ENCODE peak calls at places on chromosomes 16 and 17, in seven cellular contexts. One of them, this sample, is unnamed.
A peak's percentile ranks its signal among the peaks of the same experiment; 100 is the strongest.

GRCh38 chr16:65644821-65645220 is 523.0 kb upstream of the CDH11 start:
- DNase-seq in thoracic aorta: no peak
- DNase-seq in cardiac muscle cell: no peak
- DNase-seq in aorta: no peak
- DNase-seq in psoas muscle: no peak
- DNase-seq in heart left ventricle: no peak
- DNase-seq in fibroblast of lung: no peak
- DNase-seq in this sample: no peak

GRCh38 chr17:47745037-47745380 is 12.0 kb downstream of the TBX21 start:
- DNase-seq in fibroblast of lung: no peak
- DNase-seq in aorta: no peak
- DNase-seq in cardiac muscle cell: no peak
- DNase-seq in psoas muscle: no peak
- DNase-seq in thoracic aorta: no peak
- DNase-seq in heart left ventricle: no peak
- DNase-seq in this sample: no peak

GRCh38 chr16:24005577-24005976 is 169.8 kb downstream of the PRKCB start:
- DNase-seq in thoracic aorta: no peak
- DNase-seq in aorta: no peak
- DNase-seq in cardiac muscle cell: no peak
- DNase-seq in psoas muscle: no peak
- DNase-seq in heart left ventricle: no peak
- DNase-seq in fibroblast of lung: no peak
- DNase-seq in this sample: no peak

GRCh38 chr17:79537061-79537460 is 73.8 kb downstream of the RBFOX3 start:
- DNase-seq in thoracic aorta: no peak
- DNase-seq in fibroblast of lung: no peak
- DNase-seq in aorta: peak; percentile 4
- DNase-seq in heart left ventricle: no peak
- DNase-seq in cardiac muscle cell: no peak
- DNase-seq in psoas muscle: no peak
- DNase-seq in this sample: no peak

GRCh38 chr16:15829460-15829859 is 27.4 kb downstream of the MYH11 start:
- DNase-seq in cardiac muscle cell: peak; percentile 45
- DNase-seq in heart left ventricle: peak; percentile 65
- DNase-seq in psoas muscle: peak; percentile 24
- DNase-seq in aorta: peak; percentile 89
- DNase-seq in thoracic aorta: peak; percentile 62
- DNase-seq in fibroblast of lung: peak; percentile 89
- DNase-seq in this sample: no peak

GRCh38 chr16:643050-643368 is 1.4 kb downstream of the MCRIP2 start:
- DNase-seq in psoas muscle: no peak
- DNase-seq in thoracic aorta: no peak
- DNase-seq in cardiac muscle cell: no peak
- DNase-seq in aorta: no peak
- DNase-seq in heart left ventricle: no peak
- DNase-seq in fibroblast of lung: no peak
- DNase-seq in this sample: no peak

GRCh38 chr17:55674107-55674506 is 48.6 kb downstream of the TMEM100 start:
- DNase-seq in heart left ventricle: no peak
- DNase-seq in aorta: no peak
- DNase-seq in fibroblast of lung: peak; percentile 48
- DNase-seq in thoracic aorta: no peak
- DNase-seq in psoas muscle: no peak
- DNase-seq in cardiac muscle cell: no peak
- DNase-seq in this sample: no peak

GRCh38 chr16:65413861-65414260 is 292.0 kb upstream of the CDH11 start:
- DNase-seq in heart left ventricle: no peak
- DNase-seq in aorta: no peak
- DNase-seq in psoas muscle: no peak
- DNase-seq in fibroblast of lung: peak; percentile 34
- DNase-seq in thoracic aorta: no peak
- DNase-seq in cardiac muscle cell: no peak
- DNase-seq in this sample: no peak

GRCh38 chr16:67055712-67056487 is 27.0 kb downstream of the CBFB start:
- DNase-seq in psoas muscle: no peak
- DNase-seq in heart left ventricle: no peak
- DNase-seq in thoracic aorta: no peak
- DNase-seq in aorta: no peak
- DNase-seq in cardiac muscle cell: no peak
- DNase-seq in fibroblast of lung: peak; percentile 89
- DNase-seq in this sample: peak; percentile 89

GRCh38 chr16:15518412-15519351 is 84.3 kb downstream of the BMERB1 start:
- DNase-seq in fibroblast of lung: peak; percentile 82
- DNase-seq in aorta: no peak
- DNase-seq in thoracic aorta: no peak
- DNase-seq in cardiac muscle cell: no peak
- DNase-seq in psoas muscle: peak; percentile 80
- DNase-seq in heart left ventricle: no peak
- DNase-seq in this sample: peak; percentile 54

GRCh38 chr17:82734987-82735866 is at the start of gene FN3K:
- DNase-seq in aorta: peak; percentile 77
- DNase-seq in heart left ventricle: peak; percentile 80
- DNase-seq in fibroblast of lung: peak; percentile 80
- DNase-seq in cardiac muscle cell: peak; percentile 80
- DNase-seq in thoracic aorta: no peak
- DNase-seq in psoas muscle: peak; percentile 74
- DNase-seq in this sample: peak; percentile 17

GRCh38 chr17:81120149-81120484 is 45.2 kb upstream of the PVALEF start:
- DNase-seq in cardiac muscle cell: no peak
- DNase-seq in psoas muscle: no peak
- DNase-seq in aorta: no peak
- DNase-seq in fibroblast of lung: no peak
- DNase-seq in heart left ventricle: no peak
- DNase-seq in thoracic aorta: no peak
- DNase-seq in this sample: no peak

GRCh38 chr17:45345554-45346254 is 28.9 kb upstream of the MAP3K14 start:
- DNase-seq in aorta: no peak
- DNase-seq in heart left ventricle: no peak
- DNase-seq in cardiac muscle cell: no peak
- DNase-seq in fibroblast of lung: peak; percentile 98
- DNase-seq in thoracic aorta: no peak
- DNase-seq in psoas muscle: no peak
- DNase-seq in this sample: peak; percentile 99

GRCh38 chr17:59337741-59338299 is 6.4 kb downstream of the YPEL2 start:
- DNase-seq in aorta: no peak
- DNase-seq in thoracic aorta: no peak
- DNase-seq in psoas muscle: no peak
- DNase-seq in heart left ventricle: no peak
- DNase-seq in cardiac muscle cell: no peak
- DNase-seq in fibroblast of lung: no peak
- DNase-seq in this sample: no peak

GRCh38 chr17:26774291-26775218 is 519.4 kb upstream of the WSB1 start:
- DNase-seq in psoas muscle: no peak
- DNase-seq in aorta: peak; percentile 27
- DNase-seq in heart left ventricle: no peak
- DNase-seq in fibroblast of lung: no peak
- DNase-seq in thoracic aorta: no peak
- DNase-seq in cardiac muscle cell: no peak
- DNase-seq in this sample: no peak

GRCh38 chr17:39194985-39195524 is 2.4 kb downstream of the CACNB1 start:
- DNase-seq in fibroblast of lung: no peak
- DNase-seq in psoas muscle: no peak
- DNase-seq in aorta: no peak
- DNase-seq in heart left ventricle: no peak
- DNase-seq in cardiac muscle cell: no peak
- DNase-seq in thoracic aorta: no peak
- DNase-seq in this sample: no peak

GRCh38 chr17:39193346-39193745 is 4.1 kb downstream of the CACNB1 start:
- DNase-seq in psoas muscle: peak; percentile 72
- DNase-seq in fibroblast of lung: no peak
- DNase-seq in thoracic aorta: no peak
- DNase-seq in cardiac muscle cell: no peak
- DNase-seq in heart left ventricle: no peak
- DNase-seq in aorta: no peak
- DNase-seq in this sample: no peak

GRCh38 chr17:39192901-39193300 is 4.6 kb downstream of the CACNB1 start:
- DNase-seq in aorta: no peak
- DNase-seq in heart left ventricle: no peak
- DNase-seq in psoas muscle: no peak
- DNase-seq in fibroblast of lung: no peak
- DNase-seq in cardiac muscle cell: no peak
- DNase-seq in thoracic aorta: no peak
- DNase-seq in this sample: no peak

GRCh38 chr17:39195568-39196160 is 1.8 kb downstream of the CACNB1 start:
- DNase-seq in heart left ventricle: no peak
- DNase-seq in thoracic aorta: no peak
- DNase-seq in fibroblast of lung: no peak
- DNase-seq in cardiac muscle cell: no peak
- DNase-seq in aorta: no peak
- DNase-seq in psoas muscle: no peak
- DNase-seq in this sample: no peak

DNA sequence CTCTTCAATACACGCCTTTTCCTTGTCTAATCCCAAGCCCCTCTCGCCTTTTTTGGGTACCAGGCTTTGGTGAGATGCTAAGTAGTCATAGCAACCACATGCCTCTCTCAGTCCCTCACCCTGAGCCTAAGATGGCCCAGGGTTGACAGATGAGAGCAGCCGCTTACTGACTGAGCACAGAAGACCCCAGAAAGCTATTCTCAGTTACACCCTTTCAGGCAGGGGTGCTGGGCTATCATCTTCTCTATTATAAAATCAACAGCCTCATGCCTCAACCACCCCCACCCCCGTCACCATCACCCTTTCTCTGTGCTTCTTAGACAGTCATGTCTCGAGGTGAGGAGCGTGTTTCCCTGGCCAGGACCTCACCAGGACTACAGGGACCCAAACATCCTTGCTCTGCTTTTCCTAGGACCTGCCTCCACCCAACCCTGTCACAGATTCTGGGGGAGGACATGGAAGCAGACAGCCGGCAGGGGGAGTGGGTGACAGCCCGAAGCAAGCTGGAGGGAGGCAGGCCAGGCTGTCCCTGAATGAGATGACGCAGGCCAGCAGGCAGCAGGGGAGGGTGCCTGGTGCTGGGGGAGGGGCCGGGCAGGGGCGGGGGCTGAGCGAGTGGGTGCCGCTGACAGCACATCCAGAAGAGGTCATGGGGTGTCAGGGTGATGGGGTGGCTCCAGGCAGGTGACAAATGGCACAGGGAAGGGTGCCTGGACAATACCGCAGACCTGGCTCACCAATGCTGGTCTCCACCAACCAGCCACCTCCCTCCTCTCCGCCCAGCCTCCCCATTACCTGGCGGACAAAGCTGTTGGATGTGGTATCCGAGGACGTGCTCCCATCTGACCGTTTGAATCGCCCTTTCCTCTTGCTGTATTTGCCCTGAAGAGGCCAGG is 3.1 kb downstream of the CACNB1 start:
- DNase-seq in psoas muscle: peak; percentile 91
- DNase-seq in heart left ventricle: no peak
- DNase-seq in thoracic aorta: peak; percentile 54
- DNase-seq in cardiac muscle cell: peak; percentile 84
- DNase-seq in aorta: peak; percentile 84
- DNase-seq in fibroblast of lung: peak; percentile 58
- DNase-seq in this sample: no peak
- H3K4me3 ChIP-seq in psoas muscle: peak overlapping the region; percentile 90
- H3K4me3 ChIP-seq in heart left ventricle: no peak overlapping the region
- H3K4me3 ChIP-seq in thoracic aorta: peak overlapping the region; percentile 82
- H3K4me3 ChIP-seq in cardiac muscle cell: peak overlapping the region; percentile 2
- H3K4me3 ChIP-seq in aorta: no peak overlapping the region
- H3K4me3 ChIP-seq in fibroblast of lung: peak overlapping the region; percentile 84
- H3K4me3 ChIP-seq in this sample: no peak overlapping the region

DNA sequence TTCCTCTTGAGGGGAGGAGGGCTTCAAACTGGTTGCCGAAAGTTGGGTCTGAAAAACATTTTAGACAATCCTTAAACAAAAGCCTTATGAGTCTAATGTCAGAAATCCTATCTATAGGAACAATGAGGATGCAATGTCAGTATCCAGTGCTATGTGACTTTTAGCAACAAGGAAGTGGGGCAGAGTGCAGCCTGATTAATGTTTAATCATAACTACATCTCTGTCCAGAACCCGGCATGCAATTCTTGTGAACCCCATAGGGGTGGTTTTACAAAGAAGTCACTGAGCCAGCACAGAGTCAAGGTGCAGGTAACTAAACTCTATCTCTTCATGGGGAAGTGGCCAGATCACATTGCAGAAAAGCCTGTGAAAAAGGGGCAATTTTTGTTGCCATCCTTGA is 267.5 kb downstream of the HS3ST4 start:
- DNase-seq in aorta: no peak
- DNase-seq in cardiac muscle cell: no peak
- DNase-seq in thoracic aorta: no peak
- DNase-seq in psoas muscle: no peak
- DNase-seq in fibroblast of lung: no peak
- DNase-seq in heart left ventricle: no peak
- DNase-seq in this sample: no peak
- H3K4me3 ChIP-seq in aorta: no peak overlapping the region
- H3K4me3 ChIP-seq in cardiac muscle cell: no peak overlapping the region
- H3K4me3 ChIP-seq in thoracic aorta: no peak overlapping the region
- H3K4me3 ChIP-seq in psoas muscle: no peak overlapping the region
- H3K4me3 ChIP-seq in fibroblast of lung: no peak overlapping the region
- H3K4me3 ChIP-seq in heart left ventricle: no peak overlapping the region
- H3K4me3 ChIP-seq in this sample: no peak overlapping the region

GRCh38 chr17:40419559-40420331 is 2.0 kb upstream of the TOP2A start:
- DNase-seq in thoracic aorta: no peak
- DNase-seq in aorta: no peak
- DNase-seq in heart left ventricle: no peak
- DNase-seq in psoas muscle: no peak
- DNase-seq in fibroblast of lung: no peak
- DNase-seq in cardiac muscle cell: no peak
- DNase-seq in this sample: no peak
- H3K4me3 ChIP-seq in thoracic aorta: no peak overlapping the region
- H3K4me3 ChIP-seq in aorta: no peak overlapping the region
- H3K4me3 ChIP-seq in heart left ventricle: no peak overlapping the region
- H3K4me3 ChIP-seq in psoas muscle: no peak overlapping the region
- H3K4me3 ChIP-seq in fibroblast of lung: no peak overlapping the region
- H3K4me3 ChIP-seq in cardiac muscle cell: no peak overlapping the region
- H3K4me3 ChIP-seq in this sample: no peak overlapping the region

GRCh38 chr16:58028168-58028455 is 2.6 kb downstream of the MMP15 start:
- DNase-seq in thoracic aorta: no peak
- DNase-seq in aorta: no peak
- DNase-seq in psoas muscle: no peak
- DNase-seq in fibroblast of lung: no peak
- DNase-seq in heart left ventricle: peak; percentile 20
- DNase-seq in cardiac muscle cell: no peak
- DNase-seq in this sample: no peak

GRCh38 chr16:58025351-58026138 is at the start of gene MMP15:
- DNase-seq in aorta: peak; percentile 73
- DNase-seq in fibroblast of lung: peak; percentile 59
- DNase-seq in psoas muscle: peak; percentile 66
- DNase-seq in thoracic aorta: no peak
- DNase-seq in heart left ventricle: peak; percentile 88
- DNase-seq in cardiac muscle cell: peak; percentile 94
- DNase-seq in this sample: no peak

GRCh38 chr16:58027341-58028167 is 2.0 kb downstream of the MMP15 start:
- DNase-seq in fibroblast of lung: peak; percentile 17
- DNase-seq in cardiac muscle cell: peak; percentile 84
- DNase-seq in aorta: no peak
- DNase-seq in psoas muscle: peak; percentile 41
- DNase-seq in heart left ventricle: peak; percentile 73
- DNase-seq in thoracic aorta: no peak
- DNase-seq in this sample: no peak

GRCh38 chr16:58026139-58026704 is 668 bp downstream of the MMP15 start:
- DNase-seq in aorta: no peak
- DNase-seq in thoracic aorta: no peak
- DNase-seq in cardiac muscle cell: no peak
- DNase-seq in psoas muscle: peak; percentile 64
- DNase-seq in fibroblast of lung: peak; percentile 56
- DNase-seq in heart left ventricle: peak; percentile 77
- DNase-seq in this sample: no peak

GRCh38 chr16:58026705-58027340 is 1.3 kb downstream of the MMP15 start:
- DNase-seq in fibroblast of lung: no peak
- DNase-seq in thoracic aorta: no peak
- DNase-seq in heart left ventricle: no peak
- DNase-seq in cardiac muscle cell: peak; percentile 54
- DNase-seq in psoas muscle: no peak
- DNase-seq in aorta: no peak
- DNase-seq in this sample: no peak
- H3K4me3 ChIP-seq in fibroblast of lung: peak overlapping the region; percentile 66
- H3K4me3 ChIP-seq in thoracic aorta: peak overlapping the region; percentile 91
- H3K4me3 ChIP-seq in heart left ventricle: peak overlapping the region; percentile 87
- H3K4me3 ChIP-seq in cardiac muscle cell: peak overlapping the region; percentile 84
- H3K4me3 ChIP-seq in psoas muscle: peak overlapping the region; percentile 78
- H3K4me3 ChIP-seq in aorta: peak overlapping the region; percentile 49
- H3K4me3 ChIP-seq in this sample: peak overlapping the region; percentile 62